ENCODE peak calls at places on chromosome 10, in nine cellular contexts. One of them, this sample, is unnamed.

GRCh38 chr10:69860290-69860689 is 58.6 kb downstream of the COL13A1 start:
- DNase-seq in pancreas: no peak
- DNase-seq in upper lobe of left lung: no peak
- DNase-seq in heart right ventricle: no peak
- DNase-seq in GM23248: no peak
- DNase-seq in hepatocyte: no peak
- DNase-seq in neuronal stem cell: no peak
- DNase-seq in AG04450: no peak
- DNase-seq in ascending aorta: no peak
- DNase-seq in this sample: no peak

GRCh38 chr10:42476101-42476500 is 162.3 kb downstream of the ZNF33B start:
- DNase-seq in AG04450: no peak
- DNase-seq in GM23248: no peak
- DNase-seq in pancreas: no peak
- DNase-seq in neuronal stem cell: no peak
- DNase-seq in upper lobe of left lung: no peak
- DNase-seq in ascending aorta: no peak
- DNase-seq in hepatocyte: no peak
- DNase-seq in heart right ventricle: no peak
- DNase-seq in this sample: no peak

GRCh38 chr10:126247454-126247975 is 140.8 kb downstream of the ADAM12 start:
- DNase-seq in ascending aorta: peak; percentile 74
- DNase-seq in pancreas: peak; percentile 55
- DNase-seq in heart right ventricle: peak; percentile 42
- DNase-seq in upper lobe of left lung: no peak
- DNase-seq in AG04450: peak; percentile 93
- DNase-seq in neuronal stem cell: no peak
- DNase-seq in GM23248: peak; percentile 100
- DNase-seq in hepatocyte: peak; percentile 75
- DNase-seq in this sample: peak; percentile 72

GRCh38 chr10:44183667-44184632 is 200.9 kb downstream of the CXCL12 start:
- DNase-seq in hepatocyte: no peak
- DNase-seq in pancreas: no peak
- DNase-seq in upper lobe of left lung: no peak
- DNase-seq in heart right ventricle: no peak
- DNase-seq in ascending aorta: no peak
- DNase-seq in neuronal stem cell: no peak
- DNase-seq in AG04450: no peak
- DNase-seq in GM23248: peak; percentile 77
- DNase-seq in this sample: no peak

GRCh38 chr10:13684252-13684791 is 97.6 kb downstream of the PRPF18 start:
- DNase-seq in ascending aorta: no peak
- DNase-seq in hepatocyte: no peak
- DNase-seq in upper lobe of left lung: peak; percentile 36
- DNase-seq in neuronal stem cell: no peak
- DNase-seq in GM23248: peak; percentile 73
- DNase-seq in heart right ventricle: peak; percentile 82
- DNase-seq in pancreas: peak; percentile 30
- DNase-seq in AG04450: peak; percentile 26
- DNase-seq in this sample: no peak

GRCh38 chr10:12726971-12727831 is 274.3 kb downstream of the CCDC3 start:
- DNase-seq in neuronal stem cell: no peak
- DNase-seq in pancreas: no peak
- DNase-seq in heart right ventricle: no peak
- DNase-seq in upper lobe of left lung: peak; percentile 41
- DNase-seq in hepatocyte: no peak
- DNase-seq in GM23248: no peak
- DNase-seq in ascending aorta: no peak
- DNase-seq in AG04450: no peak
- DNase-seq in this sample: no peak

GRCh38 chr10:112728997-112729396 is 221.1 kb upstream of the TCF7L2 start:
- DNase-seq in GM23248: no peak
- DNase-seq in hepatocyte: no peak
- DNase-seq in AG04450: no peak
- DNase-seq in ascending aorta: no peak
- DNase-seq in upper lobe of left lung: no peak
- DNase-seq in neuronal stem cell: no peak
- DNase-seq in heart right ventricle: no peak
- DNase-seq in pancreas: no peak
- DNase-seq in this sample: no peak

GRCh38 chr10:133397938-133398337 is 4.0 kb downstream of the MTG1 start:
- DNase-seq in GM23248: no peak
- DNase-seq in neuronal stem cell: no peak
- DNase-seq in ascending aorta: no peak
- DNase-seq in AG04450: no peak
- DNase-seq in upper lobe of left lung: no peak
- DNase-seq in pancreas: no peak
- DNase-seq in heart right ventricle: no peak
- DNase-seq in hepatocyte: no peak
- DNase-seq in this sample: no peak

GRCh38 chr10:47158116-47159071 is 141.6 kb upstream of the GDF10 start:
- DNase-seq in ascending aorta: no peak
- DNase-seq in upper lobe of left lung: no peak
- DNase-seq in AG04450: no peak
- DNase-seq in hepatocyte: no peak
- DNase-seq in neuronal stem cell: no peak
- DNase-seq in pancreas: no peak
- DNase-seq in heart right ventricle: no peak
- DNase-seq in GM23248: no peak
- DNase-seq in this sample: no peak

GRCh38 chr10:132933308-132934042 is 8.9 kb downstream of the CFAP46 start:
- DNase-seq in ascending aorta: no peak
- DNase-seq in pancreas: no peak
- DNase-seq in neuronal stem cell: no peak
- DNase-seq in upper lobe of left lung: peak; percentile 73
- DNase-seq in AG04450: no peak
- DNase-seq in hepatocyte: no peak
- DNase-seq in GM23248: no peak
- DNase-seq in heart right ventricle: no peak
- DNase-seq in this sample: no peak

GRCh38 chr10:77641788-77642397 is 4.3 kb upstream of the KCNMA1 start:
- DNase-seq in heart right ventricle: no peak
- DNase-seq in upper lobe of left lung: no peak
- DNase-seq in neuronal stem cell: peak; percentile 77
- DNase-seq in pancreas: peak; percentile 43
- DNase-seq in GM23248: peak; percentile 84
- DNase-seq in AG04450: peak; percentile 53
- DNase-seq in hepatocyte: peak; percentile 91
- DNase-seq in ascending aorta: no peak
- DNase-seq in this sample: peak; percentile 20

GRCh38 chr10:93495654-93496321 is 624 bp upstream of the CEP55 start:
- DNase-seq in GM23248: peak; percentile 74
- DNase-seq in ascending aorta: no peak
- DNase-seq in neuronal stem cell: no peak
- DNase-seq in hepatocyte: peak; percentile 54
- DNase-seq in AG04450: no peak
- DNase-seq in pancreas: no peak
- DNase-seq in upper lobe of left lung: peak; percentile 22
- DNase-seq in heart right ventricle: no peak
- DNase-seq in this sample: no peak

GRCh38 chr10:31280972-31281371 is 38.0 kb upstream of the ZEB1 start:
- DNase-seq in hepatocyte: no peak
- DNase-seq in pancreas: no peak
- DNase-seq in upper lobe of left lung: no peak
- DNase-seq in ascending aorta: no peak
- DNase-seq in GM23248: no peak
- DNase-seq in AG04450: no peak
- DNase-seq in heart right ventricle: no peak
- DNase-seq in neuronal stem cell: no peak
- DNase-seq in this sample: no peak

GRCh38 chr10:8811201-8811600 is 756.7 kb downstream of the GATA3 start:
- DNase-seq in pancreas: no peak
- DNase-seq in ascending aorta: no peak
- DNase-seq in heart right ventricle: no peak
- DNase-seq in neuronal stem cell: no peak
- DNase-seq in GM23248: no peak
- DNase-seq in AG04450: no peak
- DNase-seq in hepatocyte: no peak
- DNase-seq in upper lobe of left lung: no peak
- DNase-seq in this sample: no peak

GRCh38 chr10:73339436-73339835 is 19.2 kb downstream of the CFAP70 start:
- DNase-seq in upper lobe of left lung: peak; percentile 25
- DNase-seq in neuronal stem cell: no peak
- DNase-seq in AG04450: no peak
- DNase-seq in heart right ventricle: no peak
- DNase-seq in hepatocyte: no peak
- DNase-seq in GM23248: no peak
- DNase-seq in pancreas: no peak
- DNase-seq in ascending aorta: no peak
- DNase-seq in this sample: no peak

GRCh38 chr10:129709101-129709500 is 242.1 kb downstream of the MGMT start:
- DNase-seq in neuronal stem cell: no peak
- DNase-seq in hepatocyte: no peak
- DNase-seq in AG04450: no peak
- DNase-seq in upper lobe of left lung: no peak
- DNase-seq in GM23248: no peak
- DNase-seq in heart right ventricle: no peak
- DNase-seq in ascending aorta: no peak
- DNase-seq in pancreas: no peak
- DNase-seq in this sample: no peak

GRCh38 chr10:129992356-129992755 is 28.3 kb upstream of the EBF3 start:
- DNase-seq in hepatocyte: no peak
- DNase-seq in AG04450: no peak
- DNase-seq in upper lobe of left lung: no peak
- DNase-seq in heart right ventricle: no peak
- DNase-seq in GM23248: no peak
- DNase-seq in ascending aorta: no peak
- DNase-seq in neuronal stem cell: no peak
- DNase-seq in pancreas: no peak
- DNase-seq in this sample: no peak

GRCh38 chr10:130439796-130440195 is 303.6 kb downstream of the GLRX3 start:
- DNase-seq in ascending aorta: no peak
- DNase-seq in GM23248: no peak
- DNase-seq in hepatocyte: no peak
- DNase-seq in heart right ventricle: no peak
- DNase-seq in pancreas: no peak
- DNase-seq in neuronal stem cell: no peak
- DNase-seq in AG04450: no peak
- DNase-seq in upper lobe of left lung: no peak
- DNase-seq in this sample: no peak

GRCh38 chr10:29517352-29517923 is 117.3 kb downstream of the SVIL start:
- DNase-seq in hepatocyte: peak; percentile 52
- DNase-seq in neuronal stem cell: peak; percentile 32
- DNase-seq in heart right ventricle: no peak
- DNase-seq in ascending aorta: no peak
- DNase-seq in upper lobe of left lung: no peak
- DNase-seq in pancreas: no peak
- DNase-seq in GM23248: peak; percentile 61
- DNase-seq in AG04450: no peak
- DNase-seq in this sample: no peak

DNA sequence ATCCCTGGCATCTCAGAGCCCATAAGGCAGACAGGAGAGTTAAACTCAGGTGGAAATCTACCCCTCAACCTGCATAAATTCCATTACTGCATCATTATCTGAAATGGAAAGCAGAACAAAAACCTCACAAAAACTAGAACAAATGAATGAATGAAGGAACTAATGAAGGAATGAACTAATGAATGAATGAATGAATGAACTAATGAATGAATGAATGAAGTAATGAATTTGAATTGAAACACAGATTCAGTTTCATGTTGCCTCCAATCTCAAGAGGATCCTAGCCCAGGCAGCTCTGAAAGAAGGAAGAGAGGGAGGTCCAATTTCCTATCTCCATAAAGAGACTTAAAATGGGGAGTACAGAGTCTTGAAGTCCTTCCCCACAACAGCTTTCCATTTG is 1.9 kb upstream of the UCN3 start:
- DNase-seq in neuronal stem cell: no peak
- DNase-seq in upper lobe of left lung: no peak
- DNase-seq in hepatocyte: no peak
- DNase-seq in AG04450: no peak
- DNase-seq in heart right ventricle: no peak
- DNase-seq in pancreas: no peak
- DNase-seq in GM23248: no peak
- DNase-seq in ascending aorta: no peak
- DNase-seq in this sample: no peak
- H3K27ac ChIP-seq in neuronal stem cell: no peak overlapping the region
- H3K27ac ChIP-seq in upper lobe of left lung: no peak overlapping the region
- H3K27ac ChIP-seq in hepatocyte: no peak overlapping the region
- H3K27ac ChIP-seq in AG04450: no peak overlapping the region
- H3K27ac ChIP-seq in heart right ventricle: no peak overlapping the region
- H3K27ac ChIP-seq in pancreas: no peak overlapping the region
- H3K27ac ChIP-seq in GM23248: no peak overlapping the region
- H3K27ac ChIP-seq in ascending aorta: no peak overlapping the region
- H3K27ac ChIP-seq in this sample: no peak overlapping the region

DNA sequence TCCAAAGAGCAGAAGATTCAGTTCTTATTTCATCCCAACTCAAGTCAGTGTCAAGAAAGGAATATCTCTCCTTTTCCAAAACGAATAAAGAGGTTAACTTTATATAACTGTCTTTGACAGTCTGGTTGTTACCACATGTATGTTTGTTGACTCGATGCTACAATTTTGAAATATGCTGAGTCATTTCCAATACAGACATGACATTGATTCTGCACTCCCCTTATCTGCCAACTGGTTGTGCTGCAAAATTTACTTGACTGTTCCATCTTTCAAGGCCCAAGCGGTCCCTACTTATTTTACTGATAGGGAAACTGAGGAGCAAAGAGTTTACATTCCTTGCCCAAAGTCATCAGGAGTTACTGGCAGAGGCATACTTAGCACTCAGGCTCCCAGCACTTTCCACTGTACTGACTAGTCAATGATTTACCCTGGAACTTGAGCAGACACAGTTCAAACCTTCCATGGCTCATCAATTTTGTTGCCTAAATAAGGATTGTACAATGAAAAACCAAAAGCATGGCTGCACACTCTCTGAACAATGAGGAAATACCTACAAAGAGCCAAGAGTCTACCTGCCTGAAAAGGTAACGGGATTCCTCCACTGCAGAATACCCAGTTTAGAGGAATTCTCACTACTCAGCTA is 52.8 kb downstream of the ABLIM1 start:
- DNase-seq in pancreas: no peak
- DNase-seq in hepatocyte: no peak
- DNase-seq in upper lobe of left lung: no peak
- DNase-seq in AG04450: no peak
- DNase-seq in heart right ventricle: no peak
- DNase-seq in GM23248: no peak
- DNase-seq in ascending aorta: no peak
- DNase-seq in neuronal stem cell: no peak
- DNase-seq in this sample: no peak
- H3K27ac ChIP-seq in pancreas: no peak overlapping the region
- H3K27ac ChIP-seq in hepatocyte: no peak overlapping the region
- H3K27ac ChIP-seq in upper lobe of left lung: no peak overlapping the region
- H3K27ac ChIP-seq in AG04450: no peak overlapping the region
- H3K27ac ChIP-seq in heart right ventricle: peak overlapping the region; percentile 57
- H3K27ac ChIP-seq in GM23248: no peak overlapping the region
- H3K27ac ChIP-seq in ascending aorta: no peak overlapping the region
- H3K27ac ChIP-seq in neuronal stem cell: no peak overlapping the region
- H3K27ac ChIP-seq in this sample: no peak overlapping the region

GRCh38 chr10:3452234-3452633 is 279.7 kb upstream of the PITRM1 start:
- DNase-seq in ascending aorta: no peak
- DNase-seq in AG04450: peak; percentile 94
- DNase-seq in hepatocyte: peak; percentile 49
- DNase-seq in GM23248: peak; percentile 90
- DNase-seq in pancreas: no peak
- DNase-seq in upper lobe of left lung: no peak
- DNase-seq in heart right ventricle: no peak
- DNase-seq in neuronal stem cell: no peak
- DNase-seq in this sample: no peak
- H3K27ac ChIP-seq in ascending aorta: peak overlapping the region; percentile 80
- H3K27ac ChIP-seq in AG04450: peak overlapping the region; percentile 97
- H3K27ac ChIP-seq in hepatocyte: peak overlapping the region; percentile 85
- H3K27ac ChIP-seq in GM23248: peak overlapping the region; percentile 93
- H3K27ac ChIP-seq in pancreas: no peak overlapping the region
- H3K27ac ChIP-seq in upper lobe of left lung: peak overlapping the region; percentile 73
- H3K27ac ChIP-seq in heart right ventricle: peak overlapping the region; percentile 74
- H3K27ac ChIP-seq in neuronal stem cell: no peak overlapping the region
- H3K27ac ChIP-seq in this sample: peak overlapping the region; percentile 70

GRCh38 chr10:61906502-61906901 is 5.0 kb downstream of the ARID5B start:
- DNase-seq in GM23248: no peak
- DNase-seq in pancreas: no peak
- DNase-seq in heart right ventricle: no peak
- DNase-seq in upper lobe of left lung: no peak
- DNase-seq in AG04450: no peak
- DNase-seq in ascending aorta: no peak
- DNase-seq in neuronal stem cell: no peak
- DNase-seq in hepatocyte: no peak
- DNase-seq in this sample: no peak
- H3K27ac ChIP-seq in GM23248: no peak overlapping the region
- H3K27ac ChIP-seq in pancreas: no peak overlapping the region
- H3K27ac ChIP-seq in heart right ventricle: no peak overlapping the region
- H3K27ac ChIP-seq in upper lobe of left lung: no peak overlapping the region
- H3K27ac ChIP-seq in AG04450: no peak overlapping the region
- H3K27ac ChIP-seq in ascending aorta: peak overlapping the region; percentile 62
- H3K27ac ChIP-seq in neuronal stem cell: no peak overlapping the region
- H3K27ac ChIP-seq in hepatocyte: no peak overlapping the region
- H3K27ac ChIP-seq in this sample: no peak overlapping the region